ENCODE peak calls at places on chromosomes 5 and 9, in ten cellular contexts. U is NCI-H1694; H is NCI-H2029 treated with DMSO at 0.1 percent for 48 hours; A is D721Med; T is WTC11; X is stimulated activated CD4-positive, alpha-beta T cell treated with anti-CD3 and anti-CD28 coated beads, Interleukin-1b, Interleukin-23, amount 100 ng/mL, for 1 hour; G is psoas muscle; W is chondrocyte; B is anterior cingulate cortex; E is fibroblast of mammary gland. Z is an unnamed sample.

GRCh38 chr5:1319436-1320343 is 24.8 kb upstream of the TERT start:
- DNase-seq in U (no peak), H (no peak), A (peak), T (no peak), X (no peak), G (no peak), W (no peak), B (no peak), E (no peak), Z (no peak)

GRCh38 chr5:74206571-74207550 is 433.7 kb downstream of the ENC1 start:
- DNase-seq in U (peak), H (peak), A (no peak), T (no peak), X (no peak), G (peak), W (no peak), B (peak), E (peak), Z (no peak)

GRCh38 chr5:128764910-128765309 is 200.4 kb upstream of the SLC27A6 start:
- DNase-seq in U (no peak), H (no peak), A (no peak), T (no peak), X (no peak), G (no peak), W (no peak), B (no peak), E (no peak), Z (no peak)

GRCh38 chr9:96241391-96241809 is 60.6 kb downstream of the HSD17B3 start:
- DNase-seq in U (no peak), H (no peak), A (no peak), T (no peak), X (no peak), G (no peak), W (no peak), B (no peak), E (no peak), Z (no peak)

GRCh38 chr5:79829260-79829659 is 139.6 kb downstream of the CMYA5 start:
- DNase-seq in U (no peak), H (no peak), A (no peak), T (peak), X (no peak), G (no peak), W (no peak), B (no peak), E (no peak), Z (peak)

GRCh38 chr5:149433524-149434131 is 54.5 kb upstream of the IL17B start:
- DNase-seq in U (no peak), H (no peak), A (no peak), T (no peak), X (no peak), G (no peak), W (no peak), B (no peak), E (no peak), Z (no peak)

GRCh38 chr9:83596899-83597504 is 25.9 kb upstream of the IDNK start:
- DNase-seq in U (peak), H (peak), A (peak), T (peak), X (no peak), G (no peak), W (no peak), B (peak), E (peak), Z (peak)

GRCh38 chr5:151020304-151021031 is at the start of gene GPX3:
- DNase-seq in U (no peak), H (peak), A (peak), T (peak), X (no peak), G (peak), W (no peak), B (peak), E (no peak), Z (peak)

GRCh38 chr5:147558131-147558730 is 48.4 kb upstream of the DPYSL3 start:
- DNase-seq in U (no peak), H (no peak), A (no peak), T (no peak), X (no peak), G (no peak), W (no peak), B (no peak), E (no peak), Z (no peak)

GRCh38 chr5:105885266-105885665 is 1785.5 kb downstream of the EFNA5 start:
- DNase-seq in U (no peak), H (no peak), A (no peak), T (no peak), X (no peak), G (no peak), W (no peak), B (no peak), E (no peak), Z (no peak)

GRCh38 chr9:90188656-90189055 is 454.0 kb downstream of the DIRAS2 start:
- DNase-seq in U (no peak), H (no peak), A (no peak), T (no peak), X (no peak), G (no peak), W (no peak), B (no peak), E (no peak), Z (no peak)

GRCh38 chr9:132201139-132201538 is 39.3 kb downstream of the NTNG2 start:
- DNase-seq in U (no peak), H (peak), A (no peak), T (no peak), X (no peak), G (no peak), W (no peak), B (no peak), E (no peak), Z (no peak)

GRCh38 chr9:16825971-16826370 is 44.5 kb downstream of the BNC2 start:
- DNase-seq in U (no peak), H (no peak), A (no peak), T (no peak), X (no peak), G (no peak), W (no peak), B (no peak), E (peak), Z (no peak)

GRCh38 chr5:32964246-32964645 is 253.1 kb downstream of the NPR3 start:
- DNase-seq in U (no peak), H (no peak), A (no peak), T (no peak), X (no peak), G (no peak), W (no peak), B (no peak), E (peak), Z (no peak)

Z was measured in neural crest cell.